ENCODE peak calls at places on chromosomes 12 and 14, in six cellular contexts. H is Panc1, G is HepG2, N is stomach, R is breast epithelium, U is HCT116. S is an unnamed sample.

GRCh38 chr14:81450100-81450531 is 50.0 kb upstream of the STON2 start:
- DNase-seq in R (no peak), H (no peak), G (no peak), U (no peak), N (no peak), S (no peak)

GRCh38 chr14:30227871-30228270 is 300.2 kb upstream of the PRKD1 start:
- DNase-seq in N (no peak), U (no peak), R (no peak), H (no peak), G (no peak), S (no peak)

GRCh38 chr14:105577339-105577861 is 51.0 kb downstream of the TMEM121 start:
- DNase-seq in R (peak; percentile 19), H (no peak), N (no peak), G (no peak), U (no peak), S (peak; percentile 70)

GRCh38 chr14:92880851-92881250 is 42.1 kb upstream of the CHGA start:
- DNase-seq in R (no peak), G (peak; percentile 62), U (peak; percentile 22), H (no peak), N (no peak), S (no peak)

GRCh38 chr12:1593232-1594044 is 943 bp downstream of the FBXL14 start:
- DNase-seq in R (no peak), G (no peak), U (no peak), N (peak; percentile 68), H (no peak), S (peak; percentile 66)

GRCh38 chr14:92952497-92953298 is 29.7 kb downstream of the CHGA start:
- DNase-seq in G (no peak), N (no peak), U (no peak), R (no peak), H (no peak), S (peak; percentile 80)

GRCh38 chr14:95504135-95505029 is 12.1 kb downstream of the SYNE3 start:
- DNase-seq in H (no peak), G (no peak), N (no peak), R (no peak), U (no peak), S (no peak)

GRCh38 chr14:71588028-71588427 is 344.2 kb upstream of the RGS6 start:
- DNase-seq in N (no peak), H (no peak), G (no peak), R (no peak), U (no peak), S (no peak)

GRCh38 chr12:89258240-89258969 is 93.9 kb downstream of the DUSP6 start:
- DNase-seq in H (no peak), N (no peak), G (no peak), R (no peak), U (no peak), S (no peak)

GRCh38 chr14:31449971-31450610 is 7.2 kb downstream of the DTD2 start:
- DNase-seq in U (peak; percentile 7), G (peak; percentile 68), N (no peak), R (no peak), H (peak; percentile 15), S (no peak)

GRCh38 chr12:130795906-130796305 is 43.1 kb downstream of the STX2 start:
- DNase-seq in R (no peak), H (no peak), G (no peak), N (no peak), U (no peak), S (no peak)

GRCh38 chr12:121789233-121789781 is 4.2 kb downstream of the RHOF start:
- DNase-seq in N (no peak), R (no peak), H (no peak), U (no peak), G (no peak), S (no peak)

GRCh38 chr12:20030847-20031246 is 337.5 kb upstream of the PDE3A start:
- DNase-seq in G (no peak), U (no peak), R (no peak), N (no peak), H (no peak), S (no peak)

GRCh38 chr12:29346764-29347421 is 34.1 kb downstream of the ERGIC2 start:
- DNase-seq in N (no peak), G (no peak), U (no peak), H (no peak), R (no peak), S (no peak)

GRCh38 chr12:90679674-90680073 is 275.3 kb downstream of the CCER1 start:
- DNase-seq in U (no peak), N (no peak), R (no peak), H (no peak), G (no peak), S (no peak)

GRCh38 chr12:110688446-110689001 is 391 bp downstream of the HVCN1 start:
- DNase-seq in N (no peak), H (no peak), R (no peak), U (no peak), G (no peak), S (no peak)

GRCh38 chr12:1217191-1217949 is 226.3 kb downstream of the ERC1 start:
- DNase-seq in U (no peak), H (peak; percentile 28), R (no peak), N (no peak), G (no peak), S (no peak)

GRCh38 chr12:17577405-17577804 is 512.6 kb downstream of the RERGL start:
- DNase-seq in U (no peak), G (no peak), H (no peak), R (no peak), N (no peak), S (no peak)

GRCh38 chr14:24332094-24332983 is 2.5 kb downstream of the ADCY4 start:
- DNase-seq in N (peak; percentile 82), R (peak; percentile 77), U (no peak), H (peak; percentile 48), G (peak; percentile 86), S (peak; percentile 85)

GRCh38 chr14:61258985-61259384 is 22.2 kb downstream of the TMEM30B start:
- DNase-seq in N (no peak), H (no peak), G (no peak), U (no peak), R (no peak), S (no peak)

DNA sequence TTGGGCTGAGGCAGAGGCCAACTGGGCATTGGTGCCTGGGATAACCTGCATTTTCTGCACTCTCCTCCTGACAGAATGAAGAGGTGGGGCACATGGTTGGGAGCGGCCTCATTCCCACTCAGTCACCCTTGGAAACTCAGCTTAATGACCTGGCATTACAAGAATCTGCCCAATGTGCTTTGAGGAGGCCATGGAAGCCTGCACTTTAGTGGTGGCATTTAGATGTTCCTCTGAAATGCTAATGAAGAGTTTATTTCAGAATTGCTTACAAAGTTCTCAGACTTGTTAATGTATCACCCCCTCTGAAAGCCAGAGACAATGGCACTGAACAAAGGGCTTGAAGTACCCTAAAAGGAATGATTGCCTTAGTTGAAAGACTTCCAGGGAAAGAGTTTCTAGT is 71.4 kb upstream of the PARP11 start:
- DNase-seq in N (no peak), U (no peak), R (no peak), G (no peak), H (no peak), S (no peak)
- H3K4me3 ChIP-seq in N (no peak overlapping the region), U (no peak overlapping the region), R (no peak overlapping the region), G (no peak overlapping the region), H (no peak overlapping the region), S (no peak overlapping the region)

GRCh38 chr14:66046591-66046990 is 439.6 kb upstream of the CCDC196 start:
- DNase-seq in G (no peak), H (no peak), U (no peak), R (no peak), N (no peak), S (no peak)

GRCh38 chr14:66043921-66044320 is 442.2 kb upstream of the CCDC196 start:
- DNase-seq in R (no peak), H (no peak), G (no peak), N (no peak), U (no peak), S (no peak)

GRCh38 chr14:66046035-66046434 is 440.1 kb upstream of the CCDC196 start:
- DNase-seq in R (no peak), N (no peak), U (no peak), G (no peak), H (no peak), S (no peak)

DNA sequence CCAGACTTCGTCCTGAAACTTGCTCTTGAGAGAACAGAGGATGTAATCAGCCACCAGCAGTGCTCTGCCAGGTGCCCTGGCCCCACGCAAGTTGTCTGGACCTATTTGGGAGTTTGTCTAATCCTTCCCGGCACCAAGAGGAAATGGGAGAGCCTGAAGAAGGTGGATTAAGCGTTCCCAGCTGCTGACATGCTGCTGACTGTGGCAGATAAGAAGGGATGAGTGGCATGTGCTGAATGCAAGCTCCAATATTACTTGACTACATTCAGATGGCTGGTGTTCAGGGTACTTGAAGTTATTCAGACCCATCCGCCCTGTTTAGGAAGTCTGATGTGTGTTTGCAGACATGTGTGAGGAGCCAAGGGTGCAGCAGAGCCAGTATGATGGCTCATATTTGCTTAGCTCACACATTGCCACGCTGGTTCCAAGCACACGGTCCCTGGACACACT is 440.6 kb upstream of the CCDC196 start:
- DNase-seq in G (no peak), N (no peak), R (no peak), U (no peak), H (no peak), S (no peak)
- TF ChIP-seq POLR2AphosphoS5 in G (no peak), N (no peak), R (no peak), U (no peak), H (no peak), S (no peak)

GRCh38 chr14:101914083-101914482 is 50.3 kb upstream of the DYNC1H1 start:
- DNase-seq in G (no peak), U (no peak), R (no peak), N (no peak), H (no peak), S (no peak)
- H3K36me3 ChIP-seq in G (no peaks in the 10 kb centered on the region), U (no peaks in the 10 kb centered on the region), R (no peaks in the 10 kb centered on the region), N (peaks cover 17% of the 10 kb centered on the region), H (peaks cover 1% of the 10 kb centered on the region), S (peaks cover 38% of the 10 kb centered on the region)

DNA sequence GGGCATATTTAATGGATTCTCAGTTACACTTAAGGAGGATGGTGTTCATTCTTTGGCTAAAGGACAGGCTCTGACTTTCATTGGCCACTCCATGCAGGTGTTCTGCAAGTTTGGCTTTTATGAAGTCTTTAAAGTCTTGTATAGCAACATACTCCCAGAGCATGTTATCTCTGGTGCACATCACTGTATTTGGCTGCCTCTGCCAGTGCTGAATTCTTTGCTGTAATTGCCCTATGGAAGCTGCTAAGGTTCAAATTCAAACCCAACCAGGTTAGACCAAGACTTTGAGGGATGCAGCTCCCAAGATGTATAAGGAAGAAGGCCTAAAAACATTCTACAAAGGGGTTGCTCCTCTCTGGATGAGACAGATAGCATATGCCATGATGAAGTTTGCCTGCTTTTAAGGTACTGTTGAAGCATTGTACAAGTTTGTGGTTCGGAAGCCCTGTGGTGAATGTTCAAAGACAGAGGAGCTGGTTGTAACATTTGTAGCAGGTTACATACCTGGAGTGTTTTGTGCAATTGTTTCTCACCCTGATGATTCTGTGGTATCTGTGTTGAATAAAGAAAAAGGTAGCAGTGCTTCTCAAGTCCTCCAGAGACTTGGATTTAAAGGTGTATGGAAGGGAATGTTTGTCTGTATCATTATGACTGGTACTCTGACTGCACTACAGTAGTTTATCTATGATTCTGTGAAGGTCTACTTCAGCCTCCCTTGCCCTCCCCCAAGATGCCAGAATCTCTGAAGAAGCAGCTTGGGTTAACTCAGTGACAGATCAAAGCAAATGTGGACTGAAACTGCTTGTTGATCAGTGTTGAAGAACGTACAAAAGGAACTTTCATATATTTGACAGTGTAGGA is 19.4 kb downstream of the TMEM116 start:
- DNase-seq in R (no peak), N (no peak), H (no peak), G (no peak), U (no peak), S (no peak)
- H3K4me3 ChIP-seq in R (no peak overlapping the region), N (peak overlapping the region; percentile 27), H (no peak overlapping the region), G (no peak overlapping the region), U (no peak overlapping the region), S (peak overlapping the region; percentile 18)

GRCh38 chr12:99809921-99810320 is 162.4 kb downstream of the GARIN6 start:
- DNase-seq in U (no peak), H (no peak), R (no peak), G (peak; percentile 18), N (no peak), S (no peak)
- TF ChIP-seq POLR2AphosphoS5 in U (no peak), H (no peak), R (no peak), G (no peak), N (no peak), S (no peak)

GRCh38 chr14:52000631-52001030 is 11.3 kb downstream of the RTRAF start:
- DNase-seq in H (no peak), R (no peak), N (no peak), G (no peak), U (no peak), S (no peak)
- H3K36me3 ChIP-seq in H (peaks cover 48% of the 10 kb centered on the region), R (peaks cover 10% of the 10 kb centered on the region), N (peaks cover 15% of the 10 kb centered on the region), G (peaks cover 17% of the 10 kb centered on the region), U (peaks cover 45% of the 10 kb centered on the region), S (peaks cover 38% of the 10 kb centered on the region)